ENCODE peak calls at places on chromosomes 1 and 21, in four cellular contexts. I is CD8-positive, alpha-beta memory T cell; S is ovary; V is psoas muscle. D is an unnamed sample.

GRCh38 chr1:212620293-212620692 is 11.7 kb downstream of the ATF3 start:
- DNase-seq in I (no peak), S (no peak), V (no peak), D (no peak)

GRCh38 chr1:85554630-85555327 is 25.8 kb upstream of the CCN1 start:
- DNase-seq in I (no peak), S (no peak), V (no peak), D (peak)

GRCh38 chr1:29243863-29244185 is 7.5 kb downstream of the PTPRU start:
- DNase-seq in I (no peak), S (no peak), V (no peak), D (peak)

GRCh38 chr1:87796521-87796920 is 467.8 kb downstream of the LMO4 start:
- DNase-seq in I (no peak), S (no peak), V (no peak), D (no peak)

GRCh38 chr1:199733125-199733524 is 294.4 kb upstream of the NR5A2 start:
- DNase-seq in I (no peak), S (no peak), V (no peak), D (no peak)

GRCh38 chr1:89987170-89987819 is 7.6 kb upstream of the ZNF326 start:
- DNase-seq in I (peak), S (no peak), V (no peak), D (peak)

GRCh38 chr1:40421694-40422384 is 28.4 kb upstream of the ZFP69B start:
- DNase-seq in I (no peak), S (no peak), V (no peak), D (peak)

GRCh38 chr1:221804303-221804702 is 62.4 kb upstream of the DUSP10 start:
- DNase-seq in I (no peak), S (no peak), V (no peak), D (no peak)

GRCh38 chr1:76503100-76503499 is 364.2 kb upstream of the ST6GALNAC5 start:
- DNase-seq in I (no peak), S (no peak), V (no peak), D (no peak)

GRCh38 chr1:13754510-13755103 is 54.6 kb downstream of the PRDM2 start:
- DNase-seq in I (no peak), S (no peak), V (peak), D (no peak)

GRCh38 chr1:164716992-164717703 is 158.2 kb downstream of the PBX1 start:
- DNase-seq in I (no peak), S (no peak), V (no peak), D (peak)

GRCh38 chr1:30232288-30232899 is 491.0 kb downstream of the MATN1 start:
- DNase-seq in I (peak), S (no peak), V (no peak), D (no peak)

GRCh38 chr1:21241761-21242581 is 48.3 kb downstream of the ECE1 start:
- DNase-seq in I (no peak), S (no peak), V (no peak), D (no peak)

GRCh38 chr1:233245191-233245765 is 50.2 kb downstream of the PCNX2 start:
- DNase-seq in I (no peak), S (no peak), V (no peak), D (no peak)

GRCh38 chr1:41799723-41800122 is 119.0 kb downstream of the HIVEP3 start:
- DNase-seq in I (no peak), S (no peak), V (no peak), D (no peak)

GRCh38 chr1:112956503-112957132 is 622 bp upstream of the SLC16A1 start:
- DNase-seq in I (peak), S (no peak), V (no peak), D (no peak)

GRCh38 chr1:244012232-244012631 is 38.9 kb upstream of the ZBTB18 start:
- DNase-seq in I (no peak), S (peak), V (no peak), D (peak)

GRCh38 chr1:199335496-199335895 is 692.0 kb upstream of the NR5A2 start:
- DNase-seq in I (no peak), S (no peak), V (no peak), D (peak)

GRCh38 chr1:1781526-1781903 is 3.2 kb upstream of the NADK start:
- DNase-seq in I (no peak), S (no peak), V (peak), D (no peak)

GRCh38 chr1:233614173-233614742 is 352 bp downstream of the KCNK1 start:
- DNase-seq in I (no peak), S (no peak), V (peak), D (peak)

GRCh38 chr1:238409191-238409846 is 518.6 kb upstream of the ZP4 start:
- DNase-seq in I (no peak), S (no peak), V (no peak), D (peak)

GRCh38 chr1:27011976-27012563 is 580 bp downstream of the TENT5B start:
- DNase-seq in I (no peak), S (no peak), V (no peak), D (no peak)

GRCh38 chr21:39144191-39144590 is 39.1 kb downstream of the PSMG1 start:
- DNase-seq in I (no peak), S (no peak), V (no peak), D (no peak)

DNA sequence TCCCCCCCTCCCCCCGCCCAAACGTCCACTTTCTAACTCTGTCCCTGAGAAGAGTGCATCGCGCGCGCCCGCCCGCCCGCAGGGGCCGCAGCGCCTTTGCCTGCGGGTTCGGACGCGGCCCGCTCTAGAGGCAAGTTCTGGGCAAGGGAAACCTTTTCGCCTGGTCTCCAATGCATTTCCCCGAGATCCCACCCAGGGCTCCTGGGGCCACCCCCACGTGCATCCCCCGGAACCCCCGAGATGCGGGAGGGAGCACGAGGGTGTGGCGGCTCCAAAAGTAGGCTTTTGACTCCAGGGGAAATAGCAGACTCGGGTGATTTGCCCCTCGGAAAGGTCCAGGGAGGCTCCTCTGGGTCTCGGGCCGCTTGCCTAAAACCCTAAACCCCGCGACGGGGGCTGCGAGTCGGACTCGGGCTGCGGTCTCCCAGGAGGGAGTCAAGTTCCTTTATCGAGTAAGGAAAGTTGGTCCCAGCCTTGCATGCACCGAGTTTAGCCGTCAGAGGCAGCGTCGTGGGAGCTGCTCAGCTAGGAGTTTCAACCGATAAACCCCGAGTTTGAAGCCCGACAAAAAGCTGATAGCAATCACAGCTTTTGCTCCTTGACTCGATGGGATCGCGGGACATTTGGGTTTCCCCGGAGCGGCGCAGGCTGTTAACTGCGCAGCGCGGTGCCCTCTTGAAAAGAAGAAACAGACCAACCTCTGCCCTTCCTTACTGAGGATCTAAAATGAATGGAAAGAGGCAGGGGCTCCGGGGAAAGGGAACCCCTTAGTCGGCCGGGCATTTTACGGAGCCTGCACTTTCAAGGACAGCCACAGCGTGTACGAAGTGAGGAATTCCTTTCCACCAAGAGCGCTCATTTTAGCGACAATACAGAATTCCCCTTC is 158.1 kb downstream of the RUNX1 start:
- DNase-seq in I (no peak), S (peak), V (peak), D (peak)
- H3K4me3 ChIP-seq in I (no peak), S (peak), V (peak), D (peak)

GRCh38 chr1:17207046-17207445 is 2.1 kb downstream of the PADI1 start:
- DNase-seq in I (no peak), S (no peak), V (peak), D (no peak)
- H3K4me3 ChIP-seq in I (no peak), S (no peak), V (no peak), D (no peak)

DNA sequence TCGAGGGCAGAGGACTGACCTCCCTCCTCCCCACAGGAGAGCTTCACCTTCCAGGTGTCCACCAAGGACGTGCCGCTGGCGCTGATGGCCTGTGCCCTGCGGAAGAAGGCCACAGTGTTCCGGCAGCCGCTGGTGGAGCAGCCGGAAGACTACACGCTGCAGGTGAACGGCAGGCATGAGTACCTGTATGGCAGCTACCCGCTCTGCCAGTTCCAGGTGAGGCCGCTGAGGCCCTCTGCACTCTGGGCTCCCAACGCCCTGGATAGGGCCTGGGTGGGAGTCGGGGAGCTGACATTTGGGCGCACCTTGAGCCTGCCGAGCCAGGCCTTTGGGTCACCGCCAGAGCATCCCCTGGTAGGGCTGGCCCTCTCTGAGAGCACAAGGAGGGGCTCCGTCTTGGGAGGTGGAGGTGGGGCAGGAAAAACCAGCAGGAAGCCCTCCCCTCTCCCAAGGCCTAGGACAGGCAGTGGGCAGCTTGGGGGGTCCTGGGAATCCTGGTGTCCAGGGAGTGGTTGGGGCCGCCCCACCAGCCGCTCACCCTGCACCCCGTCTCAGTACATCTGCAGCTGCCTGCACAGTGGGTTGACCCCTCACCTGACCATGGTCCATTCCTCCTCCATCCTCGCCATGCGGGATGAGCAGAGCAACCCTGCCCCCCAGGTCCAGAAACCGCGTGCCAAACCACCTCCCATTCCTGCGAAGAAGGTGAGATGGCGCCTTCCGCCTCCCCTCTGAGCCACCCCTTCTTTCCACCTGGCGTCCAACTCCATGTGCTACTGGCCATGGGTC is 65.1 kb downstream of the PIK3CD start:
- DNase-seq in I (no peak), S (no peak), V (no peak), D (no peak)
- H3K4me3 ChIP-seq in I (peak), S (no peak), V (peak), D (no peak)

GRCh38 chr1:245166471-245166885 is 11.7 kb downstream of the KIF26B start:
- DNase-seq in I (no peak), S (no peak), V (no peak), D (peak)
- H3K4me3 ChIP-seq in I (no peak), S (no peak), V (no peak), D (peak)

DNA sequence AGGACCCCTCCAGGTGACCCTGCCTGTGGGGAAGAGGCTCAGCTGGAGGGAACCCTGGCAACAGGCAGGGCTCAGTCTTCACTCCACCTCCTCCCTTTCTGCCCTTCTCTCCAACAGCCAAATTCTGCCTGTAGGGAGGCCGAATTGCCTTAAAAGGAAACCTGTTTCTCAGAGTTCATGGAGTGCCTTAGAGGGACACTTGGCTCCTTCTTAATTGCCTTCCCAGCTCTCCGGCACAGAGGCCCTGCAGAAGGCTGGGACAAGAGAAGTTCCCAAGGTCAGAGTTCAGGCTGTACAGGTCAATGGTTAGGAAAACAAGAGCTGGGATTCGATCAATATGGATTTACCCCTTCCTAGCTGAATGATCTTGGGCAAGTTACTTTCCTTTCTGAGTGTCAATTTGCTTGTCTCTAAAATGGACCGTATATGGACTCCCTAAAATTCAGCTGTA is 6.2 kb downstream of the CSRP1 start:
- DNase-seq in I (no peak), S (peak), V (no peak), D (peak)
- H3K4me3 ChIP-seq in I (no peak), S (peak), V (no peak), D (no peak)

DNA sequence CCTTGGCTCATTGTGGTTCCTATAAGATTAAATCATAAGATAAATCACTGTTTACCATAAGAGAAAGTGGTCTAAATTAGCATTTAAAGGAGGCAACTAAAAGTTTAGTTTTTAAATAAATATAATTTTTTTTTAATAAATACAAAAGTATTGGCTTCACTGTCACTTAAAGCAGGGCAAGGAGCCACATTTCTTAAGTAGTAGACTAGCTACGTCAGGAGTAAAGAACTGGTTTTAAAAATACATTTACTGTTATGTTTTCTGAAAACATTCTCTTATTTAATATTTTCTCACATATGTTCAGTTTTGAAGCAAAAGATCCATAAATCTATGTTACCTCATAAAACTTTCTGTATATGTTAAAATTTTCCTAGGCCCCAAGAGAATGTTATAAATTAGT is 2.2 kb downstream of the ANGPTL1 start:
- DNase-seq in I (no peak), S (no peak), V (no peak), D (no peak)
- H3K4me3 ChIP-seq in I (no peak), S (peak), V (peak), D (peak)

GRCh38 chr1:204361781-204362180 is 2.1 kb upstream of the PLEKHA6 start:
- DNase-seq in I (no peak), S (no peak), V (no peak), D (no peak)

GRCh38 chr1:204360314-204360713 is 585 bp upstream of the PLEKHA6 start:
- DNase-seq in I (no peak), S (no peak), V (no peak), D (no peak)

GRCh38 chr1:204361341-204361771 is 1.6 kb upstream of the PLEKHA6 start:
- DNase-seq in I (no peak), S (no peak), V (no peak), D (no peak)

GRCh38 chr1:204363335-204364114 is 3.8 kb upstream of the PLEKHA6 start:
- DNase-seq in I (peak), S (peak), V (peak), D (peak)

DNA sequence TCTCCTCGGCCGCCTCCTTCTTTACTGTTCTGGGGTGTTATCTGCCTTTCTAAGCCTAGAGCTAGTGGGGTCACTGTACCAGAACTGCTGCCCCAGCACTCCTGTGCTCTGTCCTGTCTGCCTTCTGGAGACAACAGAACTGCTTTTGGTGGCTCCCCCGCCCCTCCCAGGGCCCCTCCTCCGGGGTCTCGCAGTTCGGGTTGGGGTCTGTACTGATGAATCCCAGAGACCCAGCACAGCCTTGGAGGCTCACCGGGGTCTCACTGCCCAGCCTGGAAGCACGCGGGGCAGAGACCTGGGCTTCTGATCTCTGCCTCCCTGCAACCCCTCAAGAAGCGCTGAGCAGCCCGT is 3.2 kb upstream of the PLEKHA6 start:
- DNase-seq in I (no peak), S (no peak), V (no peak), D (no peak)
- H3K4me3 ChIP-seq in I (peak), S (peak), V (peak), D (peak)

DNA sequence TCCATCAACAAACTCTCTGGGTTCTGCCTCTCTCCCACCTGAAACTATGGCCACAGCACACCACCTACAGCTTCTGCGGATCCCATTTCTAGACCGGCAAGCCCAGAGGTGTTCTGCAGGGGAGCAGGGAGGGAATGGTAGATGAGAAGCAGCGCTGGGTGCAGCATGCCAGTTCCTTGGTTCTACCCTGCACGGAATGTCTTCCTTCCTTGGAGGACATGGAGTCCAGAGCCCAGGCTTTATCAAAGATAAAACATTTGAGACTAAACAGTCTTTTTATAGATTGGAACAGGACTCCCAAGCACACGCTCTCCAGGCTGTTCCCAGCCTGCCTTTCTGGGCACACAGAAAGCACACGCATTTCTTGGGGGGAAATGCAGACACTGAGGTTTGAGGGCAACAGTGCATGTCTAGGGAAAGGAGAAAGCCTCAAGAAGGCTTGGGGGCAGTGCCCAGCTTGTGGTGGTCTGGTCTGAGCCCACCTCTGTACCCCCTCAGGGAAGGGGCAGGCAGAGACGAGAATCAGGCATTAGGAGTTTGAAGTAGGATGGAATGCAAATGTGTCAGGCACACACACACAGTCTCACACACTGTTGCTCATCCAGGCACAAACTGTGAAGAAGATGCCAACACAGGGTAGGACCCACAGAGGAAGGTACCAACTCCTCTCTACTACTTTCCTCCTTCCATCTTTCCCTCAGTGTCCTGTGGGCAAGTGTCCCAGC is 29.7 kb downstream of the LGR6 start:
- DNase-seq in I (no peak), S (no peak), V (no peak), D (no peak)
- H3K4me3 ChIP-seq in I (no peak), S (no peak), V (no peak), D (no peak)

GRCh38 chr1:54950361-54951163 is 29.9 kb upstream of the TMEM61 start:
- DNase-seq in I (peak), S (peak), V (peak), D (peak)
- H3K4me3 ChIP-seq in I (no peak), S (no peak), V (peak), D (no peak)